ENCODE peak calls at places on chromosomes 16 and 17, in six cellular contexts. O, S, V, D, W and Y are unnamed samples. For H3K4me1, the result is how much of the 10 kb centered on the place peaks cover.

GRCh38 chr16:11564046-11564926 is 22.4 kb downstream of the LITAF start:
- DNase-seq in O (no peak), V (no peak), S (no peak), D (no peak), W (no peak), Y (no peak)

GRCh38 chr17:42116705-42117396 is 4.3 kb downstream of the KAT2A start:
- DNase-seq in W (peak), V (peak), D (peak), O (no peak), S (peak), Y (peak)

GRCh38 chr17:41939044-41939695 is 8.8 kb downstream of the ODAD4 start:
- DNase-seq in D (no peak), S (no peak), O (no peak), V (no peak), W (no peak), Y (no peak)

GRCh38 chr17:57481901-57482300 is 225.6 kb downstream of the MSI2 start:
- DNase-seq in O (no peak), S (no peak), D (no peak), W (no peak), V (no peak), Y (no peak)

GRCh38 chr17:75400326-75400939 is 5.0 kb downstream of the GRB2 start:
- DNase-seq in S (no peak), V (no peak), W (no peak), O (no peak), D (no peak), Y (no peak)

GRCh38 chr16:81449241-81449640 is 4.6 kb downstream of the CMIP start:
- DNase-seq in D (no peak), O (no peak), W (no peak), V (no peak), S (no peak), Y (no peak)

GRCh38 chr16:76207270-76207669 is 69.9 kb upstream of the CNTNAP4 start:
- DNase-seq in V (no peak), S (no peak), D (no peak), W (no peak), O (no peak), Y (no peak)

GRCh38 chr17:78432226-78432894 is 53.9 kb downstream of the PGS1 start:
- DNase-seq in W (no peak), S (no peak), V (no peak), D (no peak), O (no peak), Y (no peak)

GRCh38 chr16:57284206-57284951 is at the start of gene PLLP:
- DNase-seq in D (no peak), O (no peak), S (no peak), V (peak), W (no peak), Y (peak)

GRCh38 chr16:11613381-11614303 is 26.9 kb upstream of the LITAF start:
- DNase-seq in O (peak), S (no peak), V (peak), D (no peak), W (no peak), Y (no peak)

GRCh38 chr16:82063456-82064082 is 28.5 kb downstream of the HSD17B2 start:
- DNase-seq in W (no peak), O (no peak), D (no peak), V (no peak), S (no peak), Y (no peak)

GRCh38 chr17:30113213-30113612 is 3.4 kb upstream of the NSRP1 start:
- DNase-seq in O (no peak), V (peak), W (no peak), S (no peak), D (peak), Y (peak)

GRCh38 chr17:43940630-43941029 is 1.6 kb downstream of the PPY start:
- DNase-seq in V (no peak), D (peak), S (no peak), W (no peak), O (no peak), Y (peak)

GRCh38 chr16:31185339-31185738 is 5.4 kb downstream of the FUS start:
- DNase-seq in D (no peak), O (no peak), V (no peak), W (no peak), S (no peak), Y (no peak)

GRCh38 chr17:70138309-70138865 is 30.9 kb upstream of the KCNJ2 start:
- DNase-seq in S (no peak), V (no peak), O (no peak), W (no peak), D (no peak), Y (no peak)

GRCh38 chr17:74646231-74646630 is 22.7 kb upstream of the CD300E start:
- DNase-seq in S (no peak), D (peak), O (no peak), W (no peak), V (no peak), Y (no peak)

GRCh38 chr16:28915181-28915580 is 9.9 kb downstream of the RABEP2 start:
- DNase-seq in V (no peak), W (no peak), D (no peak), S (no peak), O (no peak), Y (no peak)

GRCh38 chr16:78303946-78304345 is 204.5 kb downstream of the WWOX start:
- DNase-seq in S (no peak), O (no peak), W (no peak), V (no peak), D (no peak), Y (no peak)

GRCh38 chr16:78294538-78295225 is 195.2 kb downstream of the WWOX start:
- DNase-seq in V (no peak), D (no peak), S (no peak), W (no peak), O (no peak), Y (no peak)

GRCh38 chr16:78297066-78297666 is 197.7 kb downstream of the WWOX start:
- DNase-seq in O (no peak), W (no peak), S (no peak), V (no peak), D (no peak), Y (no peak)

GRCh38 chr16:78298986-78299385 is 199.5 kb downstream of the WWOX start:
- DNase-seq in S (no peak), V (no peak), O (no peak), D (no peak), W (no peak), Y (no peak)

DNA sequence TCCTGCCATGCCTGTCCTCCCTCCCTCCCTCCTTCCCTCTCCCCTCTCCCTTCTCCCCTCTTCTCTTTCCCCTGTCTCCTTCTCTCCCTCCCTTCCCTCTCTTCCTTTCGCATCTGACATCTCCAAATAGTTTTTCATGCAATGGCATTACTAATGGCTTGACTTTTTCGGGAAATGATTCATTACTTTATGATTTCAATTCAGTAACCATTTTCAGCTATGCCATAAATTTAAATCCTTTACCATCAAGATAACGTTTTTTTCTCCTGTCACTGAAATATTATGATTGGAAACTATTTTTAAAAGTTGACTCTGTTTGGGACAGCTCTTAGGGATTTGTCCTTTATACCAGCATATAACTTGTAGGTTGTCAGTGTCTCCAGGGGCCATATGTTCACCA is 201.0 kb downstream of the WWOX start:
- DNase-seq in S (no peak), D (no peak), V (no peak), O (no peak), W (no peak), Y (no peak)
- H3K4me1 ChIP-seq in S (under half), D (under half), V (under half), O (under half), W (under half), Y (under half)

GRCh38 chr16:66888647-66889615 is 8.6 kb downstream of the PDP2 start:
- DNase-seq in W (no peak), D (no peak), V (no peak), O (no peak), S (no peak), Y (no peak)

GRCh38 chr16:66891360-66891759 is 11.0 kb downstream of the PDP2 start:
- DNase-seq in D (no peak), S (no peak), O (no peak), V (no peak), W (no peak), Y (no peak)

GRCh38 chr16:66889622-66890021 is 9.3 kb downstream of the PDP2 start:
- DNase-seq in O (no peak), D (no peak), W (no peak), S (no peak), V (no peak), Y (no peak)

GRCh38 chr16:66891797-66892196 is 11.5 kb downstream of the PDP2 start:
- DNase-seq in V (no peak), O (no peak), S (no peak), W (no peak), D (no peak), Y (no peak)

DNA sequence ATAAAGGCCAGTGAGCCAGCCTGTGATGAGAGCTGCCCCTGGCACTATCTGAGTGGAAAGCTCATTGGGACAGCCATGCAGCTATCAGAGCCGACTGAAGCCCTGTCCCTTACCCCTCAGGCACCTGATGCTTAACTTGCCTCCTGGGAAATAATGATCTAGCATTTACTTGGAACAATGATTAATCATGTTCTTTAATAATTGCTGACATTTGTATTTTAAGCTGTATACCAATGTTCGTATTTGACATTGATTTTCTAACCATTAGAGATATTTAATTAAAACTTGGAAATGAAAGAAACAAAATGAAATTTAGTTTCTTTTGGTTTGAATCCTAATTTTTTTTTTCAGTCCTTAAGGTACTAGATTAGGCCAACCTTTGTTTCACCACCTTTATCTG is 10.5 kb downstream of the PDP2 start:
- DNase-seq in W (no peak), O (no peak), D (no peak), V (no peak), S (no peak), Y (no peak)
- H3K4me1 ChIP-seq in W (under half), O (under half), D (under half), V (under half), S (under half), Y (under half)

GRCh38 chr17:36546418-36547093 is 1.8 kb downstream of the GGNBP2 start:
- DNase-seq in V (no peak), S (no peak), D (no peak), W (no peak), O (no peak), Y (no peak)

GRCh38 chr17:36547776-36548175 is 3.1 kb downstream of the GGNBP2 start:
- DNase-seq in D (no peak), O (no peak), W (no peak), V (no peak), S (no peak), Y (no peak)

GRCh38 chr17:36553459-36553858 is 8.7 kb downstream of the GGNBP2 start:
- DNase-seq in O (no peak), S (no peak), W (no peak), V (no peak), D (no peak), Y (no peak)

GRCh38 chr17:36545465-36546417 is 1.0 kb downstream of the GGNBP2 start:
- DNase-seq in W (peak), D (peak), V (peak), S (peak), O (peak), Y (peak)

GRCh38 chr17:36550491-36551417 is 6.0 kb downstream of the GGNBP2 start:
- DNase-seq in D (peak), V (no peak), O (no peak), S (no peak), W (no peak), Y (no peak)
- H3K4me1 ChIP-seq in D (under half), V (under half), O (under half), S (half or more), W (half or more), Y (under half)

GRCh38 chr17:50562266-50563094 is 2.0 kb downstream of the CACNA1G start:
- DNase-seq in D (no peak), O (no peak), W (peak), S (no peak), V (no peak), Y (no peak)
- H3K4me1 ChIP-seq in D (under half), O (under half), W (under half), S (under half), V (under half), Y (under half)

GRCh38 chr17:46150216-46150963 is 42.8 kb downstream of the KANSL1 start:
- DNase-seq in O (no peak), W (no peak), D (no peak), V (no peak), S (no peak), Y (no peak)
- H3K4me1 ChIP-seq in O (under half), W (half or more), D (under half), V (under half), S (half or more), Y (under half)

DNA sequence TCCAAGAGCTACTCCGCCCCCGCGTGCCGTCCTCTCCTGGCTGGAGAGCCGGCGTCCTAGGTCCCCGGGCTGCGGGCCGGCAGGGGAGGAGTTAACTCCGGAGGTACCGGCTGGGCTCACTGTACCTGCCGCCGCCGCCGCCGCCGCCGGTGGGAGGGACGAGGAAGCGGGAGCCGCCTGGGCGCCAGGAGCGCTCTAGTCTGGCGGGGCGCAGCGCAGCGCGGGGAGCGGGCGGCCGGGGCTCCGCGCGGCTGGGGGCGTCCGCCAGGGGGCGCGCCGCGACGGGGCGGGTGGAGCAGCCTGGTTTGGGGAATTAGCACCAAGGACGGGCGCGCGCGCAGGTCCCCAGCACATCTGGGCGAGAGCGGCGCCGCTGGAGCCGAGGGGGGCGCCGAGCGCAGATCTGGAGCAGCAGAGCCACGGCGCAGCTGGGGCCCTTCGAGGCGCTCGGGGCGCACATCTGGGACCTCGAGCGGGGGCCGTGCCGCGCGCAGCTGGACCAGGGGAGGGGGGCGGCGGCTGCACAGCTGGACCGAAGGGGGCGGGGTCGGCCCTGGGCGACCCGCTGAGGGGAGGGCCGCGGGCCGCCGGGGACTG is at the start of gene NXPH3:
- DNase-seq in W (peak), S (peak), O (no peak), D (peak), V (peak), Y (peak)
- H3K4me1 ChIP-seq in W (under half), S (under half), O (under half), D (under half), V (under half), Y (under half)

GRCh38 chr17:80781851-80782277 is 209.8 kb upstream of the CHMP6 start:
- DNase-seq in D (no peak), W (no peak), O (peak), V (no peak), S (no peak), Y (no peak)
- H3K4me1 ChIP-seq in D (under half), W (half or more), O (under half), V (under half), S (under half), Y (under half)